ENCODE peak calls at places on chromosomes 6 and 20, in nine cellular contexts. One of them, this sample, is unnamed.

GRCh38 chr6:165677091-165677490 is 14.1 kb upstream of the PDE10A start:
- DNase-seq in NB4: no peak
- DNase-seq in cardiac fibroblast: no peak
- DNase-seq in cardiac muscle cell: no peak
- DNase-seq in hepatocyte: no peak
- DNase-seq in fibroblast of lung: no peak
- DNase-seq in AG04449: no peak
- DNase-seq in dorsolateral prefrontal cortex: no peak
- DNase-seq in heart left ventricle: no peak
- DNase-seq in this sample: no peak

GRCh38 chr20:3400260-3401155 is 7.0 kb downstream of the DNAAF9 start:
- DNase-seq in NB4: no peak
- DNase-seq in cardiac fibroblast: no peak
- DNase-seq in cardiac muscle cell: peak; percentile 15
- DNase-seq in hepatocyte: no peak
- DNase-seq in fibroblast of lung: no peak
- DNase-seq in AG04449: no peak
- DNase-seq in dorsolateral prefrontal cortex: no peak
- DNase-seq in heart left ventricle: no peak
- DNase-seq in this sample: no peak

GRCh38 chr6:125584468-125584939 is 164.9 kb upstream of the HEY2 start:
- DNase-seq in NB4: no peak
- DNase-seq in cardiac fibroblast: peak; percentile 11
- DNase-seq in cardiac muscle cell: peak; percentile 82
- DNase-seq in hepatocyte: peak; percentile 66
- DNase-seq in fibroblast of lung: peak; percentile 22
- DNase-seq in AG04449: no peak
- DNase-seq in dorsolateral prefrontal cortex: peak; percentile 77
- DNase-seq in heart left ventricle: peak; percentile 84
- DNase-seq in this sample: peak; percentile 18

GRCh38 chr6:142035890-142036289 is 96.8 kb upstream of the GJE1 start:
- DNase-seq in NB4: no peak
- DNase-seq in cardiac fibroblast: no peak
- DNase-seq in cardiac muscle cell: no peak
- DNase-seq in hepatocyte: no peak
- DNase-seq in fibroblast of lung: no peak
- DNase-seq in AG04449: no peak
- DNase-seq in dorsolateral prefrontal cortex: no peak
- DNase-seq in heart left ventricle: no peak
- DNase-seq in this sample: no peak

GRCh38 chr6:22828179-22829062 is 259.1 kb downstream of the HDGFL1 start:
- DNase-seq in NB4: peak; percentile 20
- DNase-seq in cardiac fibroblast: peak; percentile 94
- DNase-seq in cardiac muscle cell: peak; percentile 61
- DNase-seq in hepatocyte: peak; percentile 89
- DNase-seq in fibroblast of lung: peak; percentile 99
- DNase-seq in AG04449: peak; percentile 95
- DNase-seq in dorsolateral prefrontal cortex: no peak
- DNase-seq in heart left ventricle: no peak
- DNase-seq in this sample: peak; percentile 98

GRCh38 chr6:8749449-8749848 is 314.1 kb upstream of the SLC35B3 start:
- DNase-seq in NB4: no peak
- DNase-seq in cardiac fibroblast: no peak
- DNase-seq in cardiac muscle cell: no peak
- DNase-seq in hepatocyte: no peak
- DNase-seq in fibroblast of lung: no peak
- DNase-seq in AG04449: no peak
- DNase-seq in dorsolateral prefrontal cortex: no peak
- DNase-seq in heart left ventricle: no peak
- DNase-seq in this sample: no peak

GRCh38 chr6:45105170-45105820 is 222.8 kb upstream of the RUNX2 start:
- DNase-seq in NB4: no peak
- DNase-seq in cardiac fibroblast: no peak
- DNase-seq in cardiac muscle cell: no peak
- DNase-seq in hepatocyte: no peak
- DNase-seq in fibroblast of lung: peak; percentile 70
- DNase-seq in AG04449: no peak
- DNase-seq in dorsolateral prefrontal cortex: no peak
- DNase-seq in heart left ventricle: no peak
- DNase-seq in this sample: no peak

GRCh38 chr6:20044883-20045282 is 167.4 kb downstream of the MBOAT1 start:
- DNase-seq in NB4: no peak
- DNase-seq in cardiac fibroblast: no peak
- DNase-seq in cardiac muscle cell: peak; percentile 10
- DNase-seq in hepatocyte: no peak
- DNase-seq in fibroblast of lung: no peak
- DNase-seq in AG04449: no peak
- DNase-seq in dorsolateral prefrontal cortex: no peak
- DNase-seq in heart left ventricle: no peak
- DNase-seq in this sample: no peak

GRCh38 chr20:17533396-17533795 is 2.2 kb upstream of the BFSP1 start:
- DNase-seq in NB4: peak; percentile 85
- DNase-seq in cardiac fibroblast: peak; percentile 68
- DNase-seq in cardiac muscle cell: peak; percentile 44
- DNase-seq in hepatocyte: peak; percentile 54
- DNase-seq in fibroblast of lung: peak; percentile 60
- DNase-seq in AG04449: no peak
- DNase-seq in dorsolateral prefrontal cortex: no peak
- DNase-seq in heart left ventricle: no peak
- DNase-seq in this sample: peak; percentile 58

GRCh38 chr20:51220293-51220706 is 197.4 kb upstream of the KCNG1 start:
- DNase-seq in NB4: peak; percentile 52
- DNase-seq in cardiac fibroblast: peak; percentile 20
- DNase-seq in cardiac muscle cell: peak; percentile 32
- DNase-seq in hepatocyte: peak; percentile 22
- DNase-seq in fibroblast of lung: no peak
- DNase-seq in AG04449: no peak
- DNase-seq in dorsolateral prefrontal cortex: no peak
- DNase-seq in heart left ventricle: no peak
- DNase-seq in this sample: peak; percentile 13

GRCh38 chr20:63567382-63568169 is 6.5 kb downstream of the HELZ2 start:
- DNase-seq in NB4: peak; percentile 93
- DNase-seq in cardiac fibroblast: no peak
- DNase-seq in cardiac muscle cell: no peak
- DNase-seq in hepatocyte: no peak
- DNase-seq in fibroblast of lung: no peak
- DNase-seq in AG04449: no peak
- DNase-seq in dorsolateral prefrontal cortex: no peak
- DNase-seq in heart left ventricle: no peak
- DNase-seq in this sample: no peak

GRCh38 chr6:87753131-87753685 is 51.2 kb upstream of the AKIRIN2 start:
- DNase-seq in NB4: no peak
- DNase-seq in cardiac fibroblast: no peak
- DNase-seq in cardiac muscle cell: no peak
- DNase-seq in hepatocyte: no peak
- DNase-seq in fibroblast of lung: peak; percentile 15
- DNase-seq in AG04449: no peak
- DNase-seq in dorsolateral prefrontal cortex: no peak
- DNase-seq in heart left ventricle: no peak
- DNase-seq in this sample: no peak

GRCh38 chr6:87755697-87756671 is 54.0 kb upstream of the AKIRIN2 start:
- DNase-seq in NB4: peak; percentile 34
- DNase-seq in cardiac fibroblast: peak; percentile 37
- DNase-seq in cardiac muscle cell: no peak
- DNase-seq in hepatocyte: no peak
- DNase-seq in fibroblast of lung: peak; percentile 87
- DNase-seq in AG04449: no peak
- DNase-seq in dorsolateral prefrontal cortex: no peak
- DNase-seq in heart left ventricle: no peak
- DNase-seq in this sample: no peak

GRCh38 chr6:87757792-87758191 is 55.8 kb upstream of the AKIRIN2 start:
- DNase-seq in NB4: no peak
- DNase-seq in cardiac fibroblast: no peak
- DNase-seq in cardiac muscle cell: no peak
- DNase-seq in hepatocyte: no peak
- DNase-seq in fibroblast of lung: no peak
- DNase-seq in AG04449: no peak
- DNase-seq in dorsolateral prefrontal cortex: no peak
- DNase-seq in heart left ventricle: no peak
- DNase-seq in this sample: no peak

GRCh38 chr6:87756858-87757257 is 54.8 kb upstream of the AKIRIN2 start:
- DNase-seq in NB4: peak; percentile 99
- DNase-seq in cardiac fibroblast: peak; percentile 75
- DNase-seq in cardiac muscle cell: no peak
- DNase-seq in hepatocyte: no peak
- DNase-seq in fibroblast of lung: peak; percentile 95
- DNase-seq in AG04449: peak; percentile 38
- DNase-seq in dorsolateral prefrontal cortex: no peak
- DNase-seq in heart left ventricle: no peak
- DNase-seq in this sample: peak; percentile 42

DNA sequence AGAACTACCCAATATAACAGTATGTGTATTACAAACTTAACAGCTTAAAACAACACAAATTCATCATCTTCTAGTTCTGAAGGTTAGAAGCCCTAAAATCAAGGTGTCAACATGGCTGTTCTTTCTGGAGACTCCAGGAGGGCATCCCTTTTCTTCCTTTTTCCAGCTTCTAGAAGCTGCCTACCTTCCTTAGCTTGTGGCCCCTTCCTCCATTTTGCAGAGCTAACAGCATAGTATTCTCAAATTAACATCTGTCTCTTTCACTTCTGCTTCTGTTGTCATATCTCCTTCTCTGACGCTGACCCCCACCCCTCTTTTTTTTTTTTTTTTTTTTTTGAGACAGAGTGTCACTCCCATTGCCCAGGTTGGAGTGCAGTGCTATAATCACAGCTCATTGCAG is 52.8 kb upstream of the AKIRIN2 start:
- DNase-seq in NB4: peak; percentile 53
- DNase-seq in cardiac fibroblast: no peak
- DNase-seq in cardiac muscle cell: no peak
- DNase-seq in hepatocyte: no peak
- DNase-seq in fibroblast of lung: no peak
- DNase-seq in AG04449: no peak
- DNase-seq in dorsolateral prefrontal cortex: no peak
- DNase-seq in heart left ventricle: no peak
- DNase-seq in this sample: no peak
- H3K4me3 ChIP-seq in NB4: no peak overlapping the region
- H3K4me3 ChIP-seq in cardiac fibroblast: no peak overlapping the region
- H3K4me3 ChIP-seq in cardiac muscle cell: no peak overlapping the region
- H3K4me3 ChIP-seq in hepatocyte: no peak overlapping the region
- H3K4me3 ChIP-seq in fibroblast of lung: no peak overlapping the region
- H3K4me3 ChIP-seq in AG04449: no peak overlapping the region
- H3K4me3 ChIP-seq in dorsolateral prefrontal cortex: no peak overlapping the region
- H3K4me3 ChIP-seq in heart left ventricle: no peak overlapping the region
- H3K4me3 ChIP-seq in this sample: no peak overlapping the region

GRCh38 chr6:107614828-107615227 is 124.9 kb downstream of the SOBP start:
- DNase-seq in NB4: no peak
- DNase-seq in cardiac fibroblast: no peak
- DNase-seq in cardiac muscle cell: no peak
- DNase-seq in hepatocyte: no peak
- DNase-seq in fibroblast of lung: no peak
- DNase-seq in AG04449: no peak
- DNase-seq in dorsolateral prefrontal cortex: no peak
- DNase-seq in heart left ventricle: no peak
- DNase-seq in this sample: no peak

GRCh38 chr6:107613980-107614379 is 124.1 kb downstream of the SOBP start:
- DNase-seq in NB4: no peak
- DNase-seq in cardiac fibroblast: no peak
- DNase-seq in cardiac muscle cell: no peak
- DNase-seq in hepatocyte: no peak
- DNase-seq in fibroblast of lung: no peak
- DNase-seq in AG04449: no peak
- DNase-seq in dorsolateral prefrontal cortex: no peak
- DNase-seq in heart left ventricle: no peak
- DNase-seq in this sample: no peak

GRCh38 chr6:107611060-107611824 is 121.3 kb downstream of the SOBP start:
- DNase-seq in NB4: no peak
- DNase-seq in cardiac fibroblast: peak; percentile 13
- DNase-seq in cardiac muscle cell: no peak
- DNase-seq in hepatocyte: no peak
- DNase-seq in fibroblast of lung: no peak
- DNase-seq in AG04449: no peak
- DNase-seq in dorsolateral prefrontal cortex: no peak
- DNase-seq in heart left ventricle: no peak
- DNase-seq in this sample: no peak

GRCh38 chr6:107616776-107617175 is 126.9 kb downstream of the SOBP start:
- DNase-seq in NB4: no peak
- DNase-seq in cardiac fibroblast: no peak
- DNase-seq in cardiac muscle cell: no peak
- DNase-seq in hepatocyte: no peak
- DNase-seq in fibroblast of lung: no peak
- DNase-seq in AG04449: no peak
- DNase-seq in dorsolateral prefrontal cortex: no peak
- DNase-seq in heart left ventricle: no peak
- DNase-seq in this sample: no peak

GRCh38 chr6:107612762-107613415 is 123.0 kb downstream of the SOBP start:
- DNase-seq in NB4: no peak
- DNase-seq in cardiac fibroblast: peak; percentile 28
- DNase-seq in cardiac muscle cell: no peak
- DNase-seq in hepatocyte: no peak
- DNase-seq in fibroblast of lung: peak; percentile 12
- DNase-seq in AG04449: no peak
- DNase-seq in dorsolateral prefrontal cortex: no peak
- DNase-seq in heart left ventricle: no peak
- DNase-seq in this sample: no peak
- TF ChIP-seq CTCF in NB4: no peak
- TF ChIP-seq CTCF in cardiac fibroblast: no peak
- TF ChIP-seq CTCF in cardiac muscle cell: peak; percentile 4
- TF ChIP-seq CTCF in hepatocyte: no peak
- TF ChIP-seq CTCF in fibroblast of lung: no peak
- TF ChIP-seq CTCF in AG04449: no peak
- TF ChIP-seq CTCF in dorsolateral prefrontal cortex: no peak
- TF ChIP-seq CTCF in heart left ventricle: no peak
- TF ChIP-seq CTCF in this sample: no peak

DNA sequence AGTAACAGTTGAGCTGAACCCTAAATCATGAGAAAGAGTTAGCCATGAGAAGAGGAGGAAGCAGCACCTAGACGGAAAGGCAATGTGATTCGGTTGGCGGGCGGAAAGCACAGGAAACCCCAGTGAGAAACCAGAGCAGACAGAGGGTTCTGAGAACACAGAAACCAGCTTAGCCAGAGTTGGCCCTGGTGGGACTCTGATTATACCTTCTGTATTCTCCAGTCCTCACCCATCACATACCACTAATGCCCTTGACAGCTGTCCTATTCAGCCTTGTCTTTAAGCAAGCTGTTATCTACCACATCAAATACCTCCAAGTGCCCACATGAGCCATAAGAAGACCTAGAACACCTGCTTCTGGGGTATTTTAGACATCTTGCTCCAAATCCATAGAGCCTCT is 58.9 kb upstream of the LRRC1 start:
- DNase-seq in NB4: no peak
- DNase-seq in cardiac fibroblast: no peak
- DNase-seq in cardiac muscle cell: no peak
- DNase-seq in hepatocyte: no peak
- DNase-seq in fibroblast of lung: no peak
- DNase-seq in AG04449: no peak
- DNase-seq in dorsolateral prefrontal cortex: no peak
- DNase-seq in heart left ventricle: no peak
- DNase-seq in this sample: no peak
- H3K4me3 ChIP-seq in NB4: no peak overlapping the region
- H3K4me3 ChIP-seq in cardiac fibroblast: no peak overlapping the region
- H3K4me3 ChIP-seq in cardiac muscle cell: no peak overlapping the region
- H3K4me3 ChIP-seq in hepatocyte: no peak overlapping the region
- H3K4me3 ChIP-seq in fibroblast of lung: no peak overlapping the region
- H3K4me3 ChIP-seq in AG04449: no peak overlapping the region
- H3K4me3 ChIP-seq in dorsolateral prefrontal cortex: no peak overlapping the region
- H3K4me3 ChIP-seq in heart left ventricle: no peak overlapping the region
- H3K4me3 ChIP-seq in this sample: no peak overlapping the region

DNA sequence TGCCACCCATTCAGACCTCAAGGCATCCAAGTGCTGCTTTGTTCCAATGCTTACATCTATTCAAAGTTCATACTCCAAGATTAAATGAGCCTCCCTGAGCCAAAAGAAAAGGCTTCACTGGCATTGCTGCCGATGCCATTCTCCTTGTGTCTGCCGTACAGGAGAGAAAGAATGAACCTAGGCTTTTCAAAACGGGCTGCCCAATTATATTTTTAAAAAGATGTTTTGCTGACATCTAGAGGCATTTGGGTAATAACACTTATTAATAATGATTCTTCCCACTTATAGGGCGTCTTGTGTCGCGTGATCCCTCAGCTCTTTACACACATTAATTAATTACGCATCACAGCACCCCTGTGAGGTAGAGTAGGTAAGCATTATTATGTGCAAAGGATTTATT is 545.6 kb downstream of the PKHD1 start:
- DNase-seq in NB4: peak; percentile 3
- DNase-seq in cardiac fibroblast: no peak
- DNase-seq in cardiac muscle cell: no peak
- DNase-seq in hepatocyte: peak; percentile 17
- DNase-seq in fibroblast of lung: no peak
- DNase-seq in AG04449: no peak
- DNase-seq in dorsolateral prefrontal cortex: no peak
- DNase-seq in heart left ventricle: no peak
- DNase-seq in this sample: no peak
- TF ChIP-seq CTCF in NB4: no peak
- TF ChIP-seq CTCF in cardiac fibroblast: no peak
- TF ChIP-seq CTCF in cardiac muscle cell: no peak
- TF ChIP-seq CTCF in hepatocyte: peak; percentile 43
- TF ChIP-seq CTCF in fibroblast of lung: no peak
- TF ChIP-seq CTCF in AG04449: no peak
- TF ChIP-seq CTCF in dorsolateral prefrontal cortex: peak; percentile 47
- TF ChIP-seq CTCF in heart left ventricle: no peak
- TF ChIP-seq CTCF in this sample: no peak